ENCODE peak calls at places on chromosomes 4 and X, in six cellular contexts. D, W, R, M, B and Y are unnamed samples.

GRCh38 chrX:1475881-1476280 is 23.2 kb upstream of the ASMTL start:
- DNase-seq in B (no peak), W (no peak), M (no peak), D (no peak), R (no peak), Y (no peak)

GRCh38 chrX:131477498-131477897 is 66.4 kb upstream of the OR13H1 start:
- DNase-seq in D (no peak), B (no peak), R (no peak), W (no peak), M (no peak), Y (no peak)

GRCh38 chr4:48578132-48578964 is 88.3 kb downstream of the ZAR1 start:
- DNase-seq in M (peak), W (peak), D (peak), R (peak), B (peak), Y (no peak)

GRCh38 chrX:2374086-2374485 is 126.7 kb downstream of the DHRSX start:
- DNase-seq in B (peak), R (no peak), D (no peak), W (no peak), M (peak), Y (no peak)

GRCh38 chr4:168618577-168619265 is 121.9 kb downstream of the PALLD start:
- DNase-seq in B (peak), D (no peak), W (no peak), M (no peak), R (peak), Y (no peak)

GRCh38 chr4:140247237-140247636 is 93.3 kb upstream of the MAML3 start:
- DNase-seq in W (no peak), B (no peak), R (no peak), D (no peak), M (no peak), Y (no peak)

GRCh38 chr4:2598661-2599654 is 62.5 kb downstream of the FAM193A start:
- DNase-seq in W (no peak), B (no peak), D (no peak), M (no peak), R (no peak), Y (no peak)

GRCh38 chr4:52903273-52903672 is 41.2 kb downstream of the RASL11B start:
- DNase-seq in R (no peak), M (no peak), B (no peak), D (no peak), W (no peak), Y (no peak)

GRCh38 chrX:21905209-21905735 is 35.2 kb upstream of the SMS start:
- DNase-seq in M (no peak), B (no peak), D (no peak), W (no peak), R (no peak), Y (no peak)

GRCh38 chr4:38424171-38424871 is 239.7 kb upstream of the KLF3 start:
- DNase-seq in R (no peak), M (no peak), D (no peak), W (peak), B (no peak), Y (no peak)

GRCh38 chr4:132065940-132066495 is 1083.1 kb upstream of the PCDH10 start:
- DNase-seq in B (peak), R (peak), M (peak), W (no peak), D (no peak), Y (no peak)

GRCh38 chrX:1507511-1508463 is 29.2 kb downstream of the P2RY8 start:
- DNase-seq in R (peak), B (no peak), D (peak), W (no peak), M (no peak), Y (no peak)

GRCh38 chr4:87840149-87840548 is 7.4 kb downstream of the MEPE start:
- DNase-seq in B (no peak), W (no peak), D (no peak), R (no peak), M (no peak), Y (no peak)

GRCh38 chrX:68440940-68441339 is 7.6 kb upstream of the OPHN1 start:
- DNase-seq in R (peak), D (peak), B (peak), W (peak), M (no peak), Y (peak)

GRCh38 chrX:39969099-39969825 is 128.5 kb downstream of the BCOR start:
- DNase-seq in D (no peak), B (no peak), R (no peak), W (no peak), M (no peak), Y (no peak)

GRCh38 chr4:98659741-98660507 is 1.5 kb upstream of the TSPAN5 start:
- DNase-seq in R (peak), W (peak), M (no peak), B (peak), D (no peak), Y (no peak)

GRCh38 chrX:49876750-49877149 is 2.5 kb upstream of the USP27X start:
- DNase-seq in R (peak), D (no peak), M (no peak), W (peak), B (peak), Y (no peak)

GRCh38 chr4:147498031-147498700 is 17.3 kb downstream of the EDNRA start:
- DNase-seq in B (peak), W (no peak), R (peak), M (peak), D (no peak), Y (no peak)

DNA sequence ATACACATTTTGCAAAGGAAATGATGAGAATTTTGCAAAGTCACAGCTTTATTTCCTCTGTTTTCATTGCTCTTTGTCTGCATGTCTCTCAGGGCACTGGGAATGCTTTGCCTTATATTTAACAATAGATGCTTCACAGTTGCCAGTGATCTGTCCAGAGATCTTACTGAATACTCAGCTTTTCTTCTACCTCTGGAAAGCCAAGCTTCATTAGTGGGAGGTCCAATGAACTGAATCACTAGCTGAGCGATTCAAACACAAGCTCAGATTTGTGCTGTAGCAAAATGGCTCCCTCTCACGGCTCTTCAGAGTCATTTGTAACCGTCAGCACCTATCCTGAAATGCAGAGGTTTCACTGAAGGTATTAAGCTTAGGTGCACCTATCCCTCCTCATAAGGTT is 138.9 kb downstream of the DCLK2 start:
- DNase-seq in D (no peak), R (peak), W (peak), M (peak), B (peak), Y (no peak)
- TF ChIP-seq CTCF in D (no peak), R (peak), W (peak), M (peak), B (peak), Y (no peak)

GRCh38 chr4:76449362-76449767 is 14.3 kb downstream of the SHROOM3 start:
- DNase-seq in B (peak), R (no peak), D (no peak), M (no peak), W (no peak), Y (no peak)

GRCh38 chr4:76448211-76448610 is 13.2 kb downstream of the SHROOM3 start:
- DNase-seq in R (no peak), B (no peak), D (no peak), M (no peak), W (no peak), Y (no peak)

GRCh38 chr4:76445911-76446310 is 10.9 kb downstream of the SHROOM3 start:
- DNase-seq in B (no peak), R (no peak), D (no peak), W (no peak), M (no peak), Y (no peak)

GRCh38 chr4:76449824-76450223 is 14.8 kb downstream of the SHROOM3 start:
- DNase-seq in M (no peak), W (peak), B (peak), R (peak), D (no peak), Y (no peak)

DNA sequence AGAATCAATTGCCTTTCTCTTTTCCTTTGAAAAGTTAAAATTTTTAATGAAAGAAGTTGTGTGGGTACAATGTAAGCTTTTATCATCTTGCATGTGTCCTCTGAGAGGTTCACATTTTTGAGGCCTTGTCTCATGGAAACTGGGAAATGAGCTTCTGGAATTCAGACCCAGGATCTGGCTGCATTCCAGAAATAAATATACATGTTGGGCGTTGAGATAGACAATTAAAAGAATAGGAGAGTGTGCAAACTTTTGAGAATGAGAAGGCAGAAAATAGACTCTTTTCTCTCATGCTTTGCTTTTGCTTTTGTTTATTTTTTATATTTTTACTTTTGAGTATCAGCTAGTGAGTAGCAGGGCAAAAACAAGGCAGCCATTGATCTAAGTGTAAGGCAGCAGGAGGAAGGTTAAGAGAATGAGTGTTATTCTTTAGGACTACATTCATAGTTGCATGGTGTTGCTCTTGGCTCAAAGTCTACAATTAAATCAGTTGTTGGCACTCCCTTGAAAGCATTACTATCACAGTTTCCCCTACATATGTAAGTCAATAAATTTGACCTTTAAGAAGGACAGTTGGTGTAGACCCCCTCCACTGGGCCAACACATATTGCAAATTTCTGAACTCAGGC is 12.4 kb downstream of the SHROOM3 start:
- DNase-seq in B (peak), R (peak), D (no peak), W (no peak), M (no peak), Y (no peak)
- TF ChIP-seq CTCF in B (no peak), R (no peak), D (no peak), W (no peak), M (no peak), Y (no peak)

DNA sequence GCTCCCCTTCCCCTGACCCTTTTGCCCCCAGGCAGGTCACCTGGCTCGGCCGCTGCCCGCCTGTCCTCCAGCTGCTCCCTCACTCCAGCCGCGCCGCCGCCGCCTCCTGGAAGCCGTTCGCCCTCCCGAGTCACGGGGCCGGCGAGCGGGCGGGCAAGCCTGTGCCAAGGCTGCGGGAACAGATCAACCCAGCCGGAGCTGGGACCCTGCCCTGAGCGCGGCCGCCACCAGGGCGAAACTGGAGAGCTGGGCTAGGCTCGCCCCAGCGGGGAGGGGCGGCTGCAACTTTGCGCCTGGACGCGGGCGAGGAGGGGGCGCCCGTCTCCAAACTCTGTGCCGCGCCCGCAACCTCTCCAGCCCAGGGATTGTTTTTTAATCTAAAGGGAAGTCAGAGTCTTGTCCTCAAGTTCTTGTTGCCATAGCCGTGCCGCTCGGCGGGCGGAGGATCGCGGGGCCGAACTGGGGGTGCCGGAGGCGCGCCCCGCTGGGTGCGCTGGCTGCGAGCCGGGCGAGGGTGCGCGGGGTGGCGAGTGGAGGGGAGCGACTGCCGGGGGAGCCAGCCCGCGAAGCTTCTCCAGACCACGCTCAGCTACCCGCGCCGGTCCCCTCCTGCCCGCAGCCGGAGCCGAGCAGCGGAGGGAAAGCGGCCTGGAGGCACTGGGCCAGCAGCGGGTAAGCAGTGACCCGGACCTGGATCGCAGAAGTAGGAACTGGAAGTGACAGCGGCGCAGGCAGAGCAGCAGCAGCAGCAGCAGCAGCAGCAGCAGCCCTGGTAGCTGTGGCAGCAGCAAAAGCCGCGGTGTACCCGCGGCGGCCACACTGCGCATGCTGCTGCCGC is 13.4 kb downstream of the ARHGEF6 start:
- DNase-seq in D (peak), M (peak), W (peak), B (peak), R (peak), Y (peak)
- TF ChIP-seq CTCF in D (no peak), M (peak), W (no peak), B (no peak), R (peak), Y (no peak)

DNA sequence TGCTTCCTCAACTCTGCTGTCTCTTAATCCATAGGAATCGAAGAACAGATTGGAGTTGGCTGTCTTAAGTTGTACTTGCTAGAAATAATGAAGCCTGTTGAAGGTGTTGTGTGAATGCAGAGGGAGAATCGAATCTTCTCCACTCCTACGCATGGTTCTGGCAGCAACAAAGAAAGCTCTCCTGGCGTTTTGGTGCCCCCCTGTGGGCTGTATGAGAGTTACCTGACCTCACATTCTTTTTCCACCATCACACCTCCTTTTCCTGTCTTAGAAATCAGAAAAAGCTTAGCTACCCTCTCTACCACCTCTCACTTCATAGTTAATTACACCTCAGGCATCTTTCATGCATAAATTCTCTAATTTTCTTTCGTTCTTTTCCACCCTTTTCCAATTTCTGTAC is 16.3 kb downstream of the KLF8 start:
- DNase-seq in B (peak), D (peak), R (no peak), M (no peak), W (peak), Y (no peak)
- TF ChIP-seq CTCF in B (peak), D (peak), R (peak), M (peak), W (peak), Y (peak)

GRCh38 chrX:31209005-31209612 is 137.3 kb upstream of the FTHL17 start:
- DNase-seq in D (no peak), M (peak), W (no peak), B (no peak), R (peak), Y (no peak)

GRCh38 chrX:31212856-31213748 is 141.3 kb upstream of the FTHL17 start:
- DNase-seq in M (no peak), R (peak), B (no peak), D (no peak), W (no peak), Y (no peak)

GRCh38 chrX:31215277-31215815 is 143.5 kb upstream of the FTHL17 start:
- DNase-seq in R (no peak), D (no peak), M (no peak), W (no peak), B (no peak), Y (no peak)

GRCh38 chrX:31217111-31217510 is 145.3 kb upstream of the FTHL17 start:
- DNase-seq in B (no peak), W (no peak), R (no peak), D (no peak), M (no peak), Y (no peak)

GRCh38 chrX:31213941-31214340 is 142.1 kb upstream of the FTHL17 start:
- DNase-seq in M (no peak), W (peak), D (no peak), R (peak), B (peak), Y (no peak)
- TF ChIP-seq CTCF in M (peak), W (peak), D (no peak), R (peak), B (peak), Y (no peak)

GRCh38 chr4:171650543-171650942 is 162.7 kb upstream of the GALNTL6 start:
- DNase-seq in W (no peak), B (no peak), M (no peak), D (no peak), R (no peak), Y (no peak)
- TF ChIP-seq CTCF in W (no peak), B (no peak), M (no peak), D (no peak), R (no peak), Y (no peak)